ENCODE peak calls at places on chromosomes 13 and 19, in four cellular contexts. One of them, this sample, is unnamed. For H4K20me1, the result is how much of the 10 kb centered on the place peaks cover.

GRCh38 chr19:15820646-15821045 is 5.2 kb upstream of the OR10H1 start:
- DNase-seq in GM12878: no peak
- DNase-seq in neural progenitor cell: no peak
- DNase-seq in GM23248: no peak
- DNase-seq in this sample: no peak

GRCh38 chr13:100508391-100508790 is 80.2 kb downstream of the GGACT start:
- DNase-seq in GM12878: no peak
- DNase-seq in neural progenitor cell: no peak
- DNase-seq in GM23248: no peak
- DNase-seq in this sample: no peak

GRCh38 chr13:21399741-21400140 is 59.4 kb downstream of the ZDHHC20 start:
- DNase-seq in GM12878: no peak
- DNase-seq in neural progenitor cell: no peak
- DNase-seq in GM23248: peak
- DNase-seq in this sample: peak

GRCh38 chr19:7562646-7563393 is 27.3 kb downstream of the PNPLA6 start:
- DNase-seq in GM12878: no peak
- DNase-seq in neural progenitor cell: peak
- DNase-seq in GM23248: peak
- DNase-seq in this sample: no peak

GRCh38 chr13:34246511-34246910 is 428.6 kb downstream of the RFC3 start:
- DNase-seq in GM12878: no peak
- DNase-seq in neural progenitor cell: no peak
- DNase-seq in GM23248: no peak
- DNase-seq in this sample: no peak

GRCh38 chr19:32101206-32101605 is 244.2 kb upstream of the ZNF507 start:
- DNase-seq in GM12878: no peak
- DNase-seq in neural progenitor cell: no peak
- DNase-seq in GM23248: no peak
- DNase-seq in this sample: no peak

GRCh38 chr13:32587014-32587773 is 942 bp downstream of the PDS5B start:
- DNase-seq in GM12878: no peak
- DNase-seq in neural progenitor cell: peak
- DNase-seq in GM23248: peak
- DNase-seq in this sample: peak

GRCh38 chr13:76783798-76784197 is 102.4 kb downstream of the KCTD12 start:
- DNase-seq in GM12878: no peak
- DNase-seq in neural progenitor cell: peak
- DNase-seq in GM23248: no peak
- DNase-seq in this sample: no peak

GRCh38 chr13:109383683-109384082 is 402.7 kb downstream of the IRS2 start:
- DNase-seq in GM12878: no peak
- DNase-seq in neural progenitor cell: no peak
- DNase-seq in GM23248: peak
- DNase-seq in this sample: peak

GRCh38 chr13:62544928-62545327 is 1129.3 kb upstream of the PCDH20 start:
- DNase-seq in GM12878: no peak
- DNase-seq in neural progenitor cell: no peak
- DNase-seq in GM23248: no peak
- DNase-seq in this sample: no peak

GRCh38 chr13:114279770-114280169 is 1.6 kb upstream of the UPF3A start:
- DNase-seq in GM12878: no peak
- DNase-seq in neural progenitor cell: no peak
- DNase-seq in GM23248: no peak
- DNase-seq in this sample: no peak
- H3K9ac ChIP-seq in GM12878: peak
- H3K9ac ChIP-seq in neural progenitor cell: no peak
- H3K9ac ChIP-seq in GM23248: peak
- H3K9ac ChIP-seq in this sample: no peak

GRCh38 chr19:48637449-48637947 is 319 bp upstream of the DBP start:
- DNase-seq in GM12878: peak
- DNase-seq in neural progenitor cell: peak
- DNase-seq in GM23248: peak
- DNase-seq in this sample: peak
- H4K20me1 ChIP-seq in GM12878: under half
- H4K20me1 ChIP-seq in neural progenitor cell: under half
- H4K20me1 ChIP-seq in GM23248: under half
- H4K20me1 ChIP-seq in this sample: under half

DNA sequence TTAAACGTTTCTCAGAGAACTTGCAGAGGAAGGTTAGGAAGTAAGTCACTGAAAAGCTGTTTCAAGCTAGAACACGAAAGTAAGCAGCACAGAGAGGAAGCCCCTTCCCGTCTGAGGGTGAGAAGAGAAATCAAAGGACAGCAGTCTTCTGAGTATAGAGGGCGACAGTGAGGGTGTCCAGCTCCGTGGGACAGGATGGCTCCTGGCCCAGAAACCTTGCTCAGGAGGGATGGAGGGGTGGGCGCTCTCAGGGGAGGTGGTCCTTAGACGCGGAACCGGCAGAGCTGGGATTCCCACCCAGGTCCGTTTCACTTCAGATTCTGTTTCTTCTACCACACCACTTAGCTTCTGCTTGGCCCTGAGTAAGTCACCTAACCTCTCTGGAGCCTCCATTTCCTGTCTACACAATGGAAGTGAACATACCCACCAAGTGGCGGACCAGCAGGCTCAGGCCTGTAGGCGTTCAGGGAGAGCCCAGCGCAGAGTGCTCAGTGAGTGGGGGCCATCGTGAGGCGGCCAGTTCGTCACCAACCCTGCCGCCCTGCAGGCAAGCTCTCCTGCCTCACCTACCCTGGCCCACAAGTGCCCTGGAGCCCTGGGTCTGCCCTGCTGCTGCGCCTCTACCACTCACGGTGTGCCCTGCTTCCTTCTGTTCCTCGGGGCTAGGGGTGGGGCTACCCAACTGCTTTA is 5.5 kb upstream of the RSPH6A start:
- DNase-seq in GM12878: no peak
- DNase-seq in neural progenitor cell: no peak
- DNase-seq in GM23248: no peak
- DNase-seq in this sample: no peak
- H3K9ac ChIP-seq in GM12878: no peak
- H3K9ac ChIP-seq in neural progenitor cell: no peak
- H3K9ac ChIP-seq in GM23248: no peak
- H3K9ac ChIP-seq in this sample: no peak

GRCh38 chr13:42099962-42100675 is 51.7 kb downstream of the DGKH start:
- DNase-seq in GM12878: no peak
- DNase-seq in neural progenitor cell: no peak
- DNase-seq in GM23248: no peak
- DNase-seq in this sample: no peak

DNA sequence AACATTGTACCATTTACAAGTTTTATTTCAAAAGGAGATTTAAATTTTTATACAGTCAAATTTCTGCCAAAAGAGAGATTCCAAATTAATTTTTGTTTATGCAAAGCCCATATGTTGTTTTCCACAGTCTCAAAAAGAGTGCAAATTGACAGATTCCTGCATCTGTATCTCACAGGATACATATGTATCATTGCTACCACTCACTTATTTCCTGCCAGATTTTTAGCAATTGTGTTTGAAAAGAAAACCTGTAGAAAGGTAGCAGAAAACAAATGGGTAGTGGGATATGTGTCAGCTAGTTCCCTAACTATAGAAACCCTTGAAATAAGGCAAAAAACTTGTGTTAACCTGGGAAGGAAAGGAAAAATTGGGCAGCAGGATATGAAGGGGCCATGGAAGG is 46.2 kb downstream of the DGKH start:
- DNase-seq in GM12878: no peak
- DNase-seq in neural progenitor cell: no peak
- DNase-seq in GM23248: no peak
- DNase-seq in this sample: no peak
- H4K20me1 ChIP-seq in GM12878: under half
- H4K20me1 ChIP-seq in neural progenitor cell: under half
- H4K20me1 ChIP-seq in GM23248: under half
- H4K20me1 ChIP-seq in this sample: under half

GRCh38 chr19:49337267-49338022 is 2.2 kb downstream of the CD37 start:
- DNase-seq in GM12878: no peak
- DNase-seq in neural progenitor cell: no peak
- DNase-seq in GM23248: no peak
- DNase-seq in this sample: no peak

GRCh38 chr19:49338023-49338677 is 2.9 kb downstream of the CD37 start:
- DNase-seq in GM12878: no peak
- DNase-seq in neural progenitor cell: peak
- DNase-seq in GM23248: no peak
- DNase-seq in this sample: no peak

GRCh38 chr19:49336482-49337266 is 1.5 kb downstream of the CD37 start:
- DNase-seq in GM12878: no peak
- DNase-seq in neural progenitor cell: no peak
- DNase-seq in GM23248: no peak
- DNase-seq in this sample: no peak

GRCh38 chr19:49335071-49335783 is at the start of gene CD37:
- DNase-seq in GM12878: no peak
- DNase-seq in neural progenitor cell: no peak
- DNase-seq in GM23248: no peak
- DNase-seq in this sample: no peak

GRCh38 chr19:49335784-49336481 is 727 bp downstream of the CD37 start:
- DNase-seq in GM12878: no peak
- DNase-seq in neural progenitor cell: no peak
- DNase-seq in GM23248: no peak
- DNase-seq in this sample: no peak
- H3K9ac ChIP-seq in GM12878: peak
- H3K9ac ChIP-seq in neural progenitor cell: no peak
- H3K9ac ChIP-seq in GM23248: no peak
- H3K9ac ChIP-seq in this sample: no peak

DNA sequence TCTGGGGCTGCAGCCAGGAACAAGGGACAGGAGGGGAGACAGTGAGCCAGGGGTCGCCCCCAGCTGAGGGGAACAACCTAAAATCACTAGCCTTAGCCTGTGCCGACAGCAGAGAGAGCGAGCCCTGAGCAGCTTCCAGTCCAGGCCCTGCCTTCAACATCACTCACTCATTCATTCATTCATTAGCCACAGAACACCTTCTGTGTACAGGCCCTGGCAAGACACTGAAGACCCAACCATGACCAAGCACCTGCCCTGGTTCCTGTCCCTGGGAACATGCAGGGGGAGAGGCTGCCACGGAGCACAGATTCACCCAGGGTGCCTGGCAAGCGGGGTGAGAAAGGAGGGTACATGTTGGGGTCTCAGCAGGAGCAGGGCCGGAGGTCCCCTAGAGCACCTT is 4.9 kb downstream of the MEX3D start:
- DNase-seq in GM12878: no peak
- DNase-seq in neural progenitor cell: no peak
- DNase-seq in GM23248: no peak
- DNase-seq in this sample: no peak
- H4K20me1 ChIP-seq in GM12878: under half
- H4K20me1 ChIP-seq in neural progenitor cell: half or more
- H4K20me1 ChIP-seq in GM23248: under half
- H4K20me1 ChIP-seq in this sample: half or more

DNA sequence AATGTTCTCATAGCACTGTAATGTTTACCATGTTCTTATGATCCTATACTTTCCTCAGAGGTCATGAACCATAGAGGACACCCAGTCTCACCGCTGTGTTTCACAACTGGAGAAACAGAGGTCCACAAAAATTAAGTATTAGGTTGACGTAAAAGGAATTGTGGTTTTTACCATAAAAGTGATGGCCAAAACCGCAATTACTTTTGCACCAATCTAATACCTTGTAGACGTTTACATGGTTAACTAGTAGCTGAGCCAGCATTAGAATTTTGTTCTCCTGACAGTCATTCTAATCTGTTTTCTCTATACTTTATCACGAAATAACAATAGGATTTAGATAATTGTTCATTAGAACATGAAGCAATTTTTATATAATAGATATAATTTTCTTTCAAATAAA is 763.4 kb upstream of the ARGLU1 start:
- DNase-seq in GM12878: no peak
- DNase-seq in neural progenitor cell: no peak
- DNase-seq in GM23248: no peak
- DNase-seq in this sample: no peak
- H3K9ac ChIP-seq in GM12878: no peak
- H3K9ac ChIP-seq in neural progenitor cell: no peak
- H3K9ac ChIP-seq in GM23248: no peak
- H3K9ac ChIP-seq in this sample: no peak

GRCh38 chr19:17726136-17726741 is 7.0 kb downstream of the MAP1S start:
- DNase-seq in GM12878: no peak
- DNase-seq in neural progenitor cell: no peak
- DNase-seq in GM23248: no peak
- DNase-seq in this sample: no peak
- H4K20me1 ChIP-seq in GM12878: under half
- H4K20me1 ChIP-seq in neural progenitor cell: half or more
- H4K20me1 ChIP-seq in GM23248: under half
- H4K20me1 ChIP-seq in this sample: under half

GRCh38 chr19:33208904-33209843 is 15.0 kb downstream of the LRP3 start:
- DNase-seq in GM12878: no peak
- DNase-seq in neural progenitor cell: no peak
- DNase-seq in GM23248: no peak
- DNase-seq in this sample: no peak

GRCh38 chr19:33208371-33208770 is 14.2 kb downstream of the LRP3 start:
- DNase-seq in GM12878: no peak
- DNase-seq in neural progenitor cell: no peak
- DNase-seq in GM23248: no peak
- DNase-seq in this sample: no peak

GRCh38 chr19:33206261-33207039 is 12.3 kb downstream of the LRP3 start:
- DNase-seq in GM12878: no peak
- DNase-seq in neural progenitor cell: no peak
- DNase-seq in GM23248: no peak
- DNase-seq in this sample: no peak

GRCh38 chr19:33207040-33207620 is 13.0 kb downstream of the LRP3 start:
- DNase-seq in GM12878: no peak
- DNase-seq in neural progenitor cell: no peak
- DNase-seq in GM23248: no peak
- DNase-seq in this sample: no peak

GRCh38 chr19:33207903-33208302 is 13.8 kb downstream of the LRP3 start:
- DNase-seq in GM12878: no peak
- DNase-seq in neural progenitor cell: no peak
- DNase-seq in GM23248: no peak
- DNase-seq in this sample: no peak
- H3K9ac ChIP-seq in GM12878: no peak
- H3K9ac ChIP-seq in neural progenitor cell: no peak
- H3K9ac ChIP-seq in GM23248: no peak
- H3K9ac ChIP-seq in this sample: no peak

GRCh38 chr13:27600712-27601111 is 19.6 kb downstream of the LNX2 start:
- DNase-seq in GM12878: no peak
- DNase-seq in neural progenitor cell: no peak
- DNase-seq in GM23248: no peak
- DNase-seq in this sample: no peak
- H4K20me1 ChIP-seq in GM12878: under half
- H4K20me1 ChIP-seq in neural progenitor cell: under half
- H4K20me1 ChIP-seq in GM23248: under half
- H4K20me1 ChIP-seq in this sample: under half

This sample was measured in IMR-90.